ENCODE peak calls at places on chromosomes 7 and 10, in six cellular contexts. N is NB4, M is IMR-90, T is H1, V is body of pancreas, W is tibial nerve. C is an unnamed sample.

GRCh38 chr10:69628876-69629275 is 1.2 kb upstream of the FAM241B start:
- DNase-seq in W (no peak), T (no peak), N (no peak), V (no peak), M (no peak), C (no peak)

GRCh38 chr10:91249700-91250099 is 29.2 kb downstream of the PCGF5 start:
- DNase-seq in N (no peak), M (no peak), T (no peak), V (no peak), W (no peak), C (no peak)

GRCh38 chr10:53619678-53620077 is 847.1 kb upstream of the MBL2 start:
- DNase-seq in M (no peak), T (no peak), W (no peak), V (no peak), N (no peak), C (no peak)

GRCh38 chr7:135300913-135301765 is 67.5 kb downstream of the STRA8 start:
- DNase-seq in M (peak), T (no peak), V (no peak), W (no peak), N (no peak), C (no peak)

GRCh38 chr10:47165168-47165710 is 134.8 kb upstream of the GDF10 start:
- DNase-seq in V (no peak), M (no peak), W (no peak), N (peak), T (no peak), C (no peak)

GRCh38 chr7:45359781-45360180 is 202.2 kb downstream of the RAMP3 start:
- DNase-seq in M (no peak), T (no peak), V (no peak), N (no peak), W (no peak), C (no peak)

GRCh38 chr7:42932861-42933591 is 850 bp downstream of the MRPL32 start:
- DNase-seq in T (no peak), V (peak), W (no peak), M (peak), N (peak), C (no peak)

GRCh38 chr10:70784476-70784875 is 701 bp downstream of the TBATA start:
- DNase-seq in W (no peak), V (no peak), M (peak), N (no peak), T (no peak), C (no peak)

GRCh38 chr7:23710000-23710399 is at the start of gene STK31:
- DNase-seq in V (peak), T (no peak), N (no peak), W (no peak), M (no peak), C (no peak)

GRCh38 chr7:84092207-84092606 is 102.4 kb downstream of the SEMA3A start:
- DNase-seq in V (no peak), W (no peak), M (peak), N (peak), T (no peak), C (no peak)

GRCh38 chr7:105675873-105676484 is 94.7 kb upstream of the EFCAB10 start:
- DNase-seq in N (peak), T (no peak), M (no peak), V (peak), W (no peak), C (no peak)

GRCh38 chr7:519974-520458 is 370 bp upstream of the PDGFA start:
- DNase-seq in W (no peak), V (peak), T (no peak), N (peak), M (peak), C (peak)

GRCh38 chr10:112260831-112261230 is 22.4 kb upstream of the TECTB start:
- DNase-seq in M (no peak), N (no peak), W (no peak), V (no peak), T (no peak), C (no peak)

GRCh38 chr7:159034988-159035387 is 109.7 kb downstream of the VIPR2 start:
- DNase-seq in T (no peak), V (no peak), M (no peak), N (no peak), W (no peak), C (peak)

GRCh38 chr10:110625951-110626855 is 17.9 kb upstream of the RBM20 start:
- DNase-seq in T (no peak), M (no peak), N (no peak), W (no peak), V (no peak), C (no peak)

GRCh38 chr7:151085691-151086620 is at the start of gene AGAP3:
- DNase-seq in M (peak), V (peak), N (peak), T (no peak), W (peak), C (peak)

GRCh38 chr7:99730262-99730810 is 4.7 kb downstream of the CYP3A7 start:
- DNase-seq in M (no peak), T (no peak), V (no peak), N (no peak), W (no peak), C (no peak)

GRCh38 chr10:91607661-91608442 is 25.0 kb downstream of the PPP1R3C start:
- DNase-seq in V (no peak), T (no peak), M (no peak), N (no peak), W (no peak), C (no peak)

GRCh38 chr10:70558871-70559810 is 43.4 kb downstream of the PRF1 start:
- DNase-seq in W (peak), M (peak), T (no peak), N (peak), V (peak), C (peak)

GRCh38 chr7:140876519-140877248 is 48.0 kb downstream of the BRAF start:
- DNase-seq in T (no peak), N (peak), V (no peak), W (no peak), M (peak), C (no peak)

GRCh38 chr7:28626191-28626590 is 213.9 kb downstream of the CREB5 start:
- DNase-seq in M (no peak), T (no peak), W (no peak), N (no peak), V (no peak), C (no peak)

GRCh38 chr10:48627984-48628609 is 23.2 kb upstream of the ARHGAP22 start:
- DNase-seq in W (no peak), V (no peak), M (peak), T (no peak), N (no peak), C (no peak)

GRCh38 chr10:120651000-120651399 is 194.0 kb downstream of the PLPP4 start:
- DNase-seq in W (no peak), T (no peak), M (no peak), V (no peak), N (no peak), C (no peak)

GRCh38 chr7:28984631-28985030 is 26.5 kb upstream of the TRIL start:
- DNase-seq in V (peak), N (peak), T (no peak), M (peak), W (peak), C (peak)

GRCh38 chr10:19937989-19938388 is 121.8 kb downstream of the PLXDC2 start:
- DNase-seq in N (no peak), M (no peak), T (no peak), W (no peak), V (no peak), C (no peak)

GRCh38 chr7:99782012-99782953 is 1.7 kb downstream of the CYP3A4 start:
- DNase-seq in V (no peak), W (no peak), N (no peak), M (no peak), T (no peak), C (no peak)

GRCh38 chr7:148340881-148341280 is 249.7 kb upstream of the C7orf33 start:
- DNase-seq in W (no peak), T (no peak), N (no peak), M (no peak), V (no peak), C (no peak)

GRCh38 chr7:351681-352480 is 61.9 kb downstream of the FOXL3 start:
- DNase-seq in W (no peak), N (no peak), V (no peak), M (no peak), T (no peak), C (peak)

GRCh38 chr10:128462026-128462425 is 335.8 kb upstream of the MKI67 start:
- DNase-seq in V (no peak), N (no peak), M (no peak), T (no peak), W (no peak), C (no peak)

GRCh38 chr10:124878457-124878739 is 63.5 kb upstream of the ZRANB1 start:
- DNase-seq in T (no peak), M (no peak), N (no peak), V (no peak), W (no peak), C (no peak)

GRCh38 chr10:44011603-44011981 is 362.9 kb upstream of the ZNF32 start:
- DNase-seq in T (no peak), M (no peak), V (no peak), N (no peak), W (no peak), C (no peak)

GRCh38 chr10:71268247-71268691 is 50.8 kb upstream of the SLC29A3 start:
- DNase-seq in M (peak), W (no peak), N (no peak), V (no peak), T (no peak), C (no peak)

GRCh38 chr7:34087892-34088891 is 182.9 kb downstream of the BMPER start:
- DNase-seq in T (peak), W (no peak), M (peak), V (peak), N (peak), C (no peak)

GRCh38 chr10:37535459-37536246 is 321.8 kb downstream of the ZNF248 start:
- DNase-seq in M (no peak), T (no peak), V (no peak), N (no peak), W (no peak), C (no peak)

GRCh38 chr7:36512607-36513006 is 122.9 kb downstream of the ANLN start:
- DNase-seq in V (no peak), W (no peak), N (no peak), T (no peak), M (no peak), C (no peak)

GRCh38 chr7:16645593-16646426 is at the start of the genes ANKMY2 and BZW2:
- DNase-seq in V (peak), M (peak), T (peak), N (peak), W (peak), C (peak)
- TF ChIP-seq POLR2A in V (peak), M (peak), T (peak), N (peak), W (peak), C (peak)

GRCh38 chr10:14396441-14397048 is 65.8 kb upstream of the FRMD4A start:
- DNase-seq in N (no peak), T (no peak), W (no peak), V (no peak), M (no peak), C (no peak)
- TF ChIP-seq CTCF in N (peak), T (no peak), W (peak), V (peak), M (peak), C (no peak)

GRCh38 chr10:33026422-33026821 is 68.4 kb upstream of the ITGB1 start:
- DNase-seq in T (no peak), N (no peak), V (no peak), W (no peak), M (no peak), C (no peak)
- TF ChIP-seq POLR2A in T (no peak), N (no peak), V (no peak), W (no peak), M (no peak), C (no peak)

GRCh38 chr10:96125142-96125515 is 5.0 kb upstream of the ZNF518A start:
- DNase-seq in T (no peak), M (peak), N (peak), W (no peak), V (no peak), C (no peak)

GRCh38 chr10:96129387-96130325 is at the start of gene ZNF518A:
- DNase-seq in M (peak), W (peak), V (peak), T (peak), N (peak), C (peak)

GRCh38 chr10:96133135-96133534 is 3.0 kb downstream of the ZNF518A start:
- DNase-seq in W (no peak), N (no peak), T (no peak), V (no peak), M (peak), C (no peak)

GRCh38 chr10:96124230-96125141 is 5.6 kb upstream of the ZNF518A start:
- DNase-seq in W (no peak), T (peak), V (peak), M (peak), N (peak), C (peak)

DNA sequence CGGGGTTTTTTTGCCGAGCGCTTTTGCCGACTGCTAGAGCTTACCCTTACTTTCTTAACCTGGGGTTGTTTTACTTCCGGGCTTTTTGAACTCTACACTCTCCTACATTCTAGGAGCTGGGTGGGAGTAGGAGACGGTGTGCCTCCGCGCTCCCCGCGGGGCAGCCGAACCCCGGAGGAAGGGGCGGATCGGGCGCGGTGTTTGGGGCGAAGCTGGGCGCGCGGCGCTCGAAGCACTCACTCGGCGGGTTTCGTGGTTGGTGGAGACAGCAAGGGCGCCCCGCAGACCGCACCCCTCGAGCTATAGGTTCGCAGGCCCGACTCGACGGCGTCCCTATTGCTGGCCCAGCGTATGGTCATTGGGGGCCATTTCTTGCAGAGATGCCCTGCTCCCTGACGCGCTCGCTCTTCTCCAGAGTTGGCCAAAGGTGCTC is 245 bp downstream of the ZNF518A start:
- DNase-seq in M (peak), T (peak), N (peak), V (peak), W (no peak), C (peak)
- TF ChIP-seq CTCF in M (no peak), T (no peak), N (no peak), V (no peak), W (no peak), C (no peak)

DNA sequence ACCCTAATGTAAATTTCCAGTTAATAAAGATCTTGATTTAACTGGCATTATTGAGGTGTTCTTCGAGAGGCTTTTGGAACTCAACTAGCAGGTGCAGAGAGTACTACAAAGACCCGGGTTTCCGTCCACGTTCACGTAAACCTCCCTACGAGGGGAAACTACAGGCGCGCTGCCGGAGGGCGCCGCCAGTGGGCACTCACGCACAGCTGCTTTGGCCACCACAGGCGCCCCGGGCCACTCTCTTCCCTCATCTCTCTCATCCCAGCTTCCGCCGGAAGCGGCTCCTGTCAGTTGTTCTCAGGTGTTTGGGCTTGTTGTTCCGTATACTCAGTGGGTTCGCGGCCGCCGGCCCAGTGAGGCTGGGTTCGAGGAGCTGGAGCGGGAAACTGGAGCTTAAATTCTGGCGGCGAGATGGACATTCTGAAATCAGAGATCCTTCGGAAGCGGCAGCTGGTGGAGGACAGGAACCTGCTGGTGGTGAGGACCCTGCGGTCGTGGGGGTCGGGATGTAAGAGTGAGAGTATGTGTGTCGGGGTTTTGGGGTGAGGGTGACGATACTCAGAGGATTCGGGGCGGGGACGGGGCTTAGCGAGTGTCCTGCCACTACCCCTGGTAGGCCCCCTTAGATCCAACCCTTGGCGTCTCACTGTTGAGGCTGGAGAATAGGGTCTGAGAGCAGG is at the start of gene PRPF18:
- DNase-seq in V (peak), W (peak), T (peak), M (peak), N (peak), C (peak)
- TF ChIP-seq POLR2A in V (peak), W (no peak), T (no peak), M (peak), N (peak), C (no peak)

DNA sequence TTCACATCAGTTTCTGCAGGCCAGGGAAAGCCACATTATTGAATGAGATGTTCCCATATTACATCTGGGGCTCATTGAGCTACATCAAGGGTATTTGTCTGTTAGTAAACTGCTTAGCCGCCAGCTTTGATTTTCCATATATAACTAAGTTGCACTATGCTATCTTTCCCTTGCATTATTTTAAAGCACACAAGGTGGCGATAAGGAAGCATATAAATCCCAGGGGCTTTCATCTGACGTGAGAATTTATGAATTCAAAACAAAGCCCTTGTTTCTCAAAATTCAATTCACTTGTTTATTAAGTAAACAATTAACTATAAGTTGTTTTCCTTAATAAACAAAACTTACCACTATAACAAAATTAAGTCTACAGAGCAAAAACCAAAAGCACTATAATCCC is 334.1 kb upstream of the TPK1 start:
- DNase-seq in N (peak), V (no peak), W (no peak), T (no peak), M (no peak), C (no peak)
- TF ChIP-seq CTCF in N (no peak), V (no peak), W (no peak), T (peak), M (no peak), C (no peak)

GRCh38 chr10:6279540-6280267 is 77.0 kb downstream of the PFKFB3 start:
- DNase-seq in V (peak), M (peak), T (peak), W (no peak), N (no peak), C (no peak)

GRCh38 chr10:6278519-6279120 is 75.9 kb downstream of the PFKFB3 start:
- DNase-seq in N (no peak), M (no peak), W (no peak), T (no peak), V (no peak), C (no peak)

GRCh38 chr10:6282454-6282958 is 79.8 kb downstream of the PFKFB3 start:
- DNase-seq in V (no peak), M (no peak), T (no peak), N (no peak), W (no peak), C (no peak)

GRCh38 chr10:6283632-6284031 is 80.9 kb downstream of the PFKFB3 start:
- DNase-seq in W (no peak), T (no peak), V (no peak), N (no peak), M (no peak), C (no peak)

DNA sequence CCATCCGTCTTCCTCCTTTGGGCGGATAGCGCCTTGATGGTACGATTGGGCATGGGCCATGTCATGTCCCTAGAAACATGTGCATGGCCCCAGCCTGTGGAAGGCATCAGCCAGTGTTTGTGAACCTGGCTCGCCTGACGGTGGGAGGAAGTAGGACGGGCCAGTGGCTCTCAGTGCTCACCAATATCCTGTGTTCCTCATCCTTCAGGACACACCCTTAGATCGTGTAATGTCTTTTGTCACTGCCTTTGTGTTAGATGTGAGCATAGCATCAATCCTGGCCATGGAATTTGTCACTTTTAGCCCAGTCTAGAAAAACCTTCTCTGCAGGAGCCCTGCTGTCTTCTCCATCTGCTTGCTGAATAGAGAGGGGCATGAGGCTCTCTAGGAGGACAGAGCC is 77.6 kb downstream of the PFKFB3 start:
- DNase-seq in T (no peak), M (no peak), V (no peak), N (no peak), W (no peak), C (no peak)
- TF ChIP-seq POLR2A in T (no peak), M (no peak), V (no peak), N (no peak), W (no peak), C (no peak)

GRCh38 chr10:32187686-32188085 is 131.5 kb upstream of the KIF5B start:
- DNase-seq in T (no peak), W (no peak), N (no peak), M (no peak), V (no peak), C (no peak)

GRCh38 chr10:32190890-32191491 is 134.8 kb upstream of the KIF5B start:
- DNase-seq in M (peak), N (peak), W (peak), V (no peak), T (no peak), C (no peak)

GRCh38 chr10:32189400-32190084 is 133.3 kb upstream of the KIF5B start:
- DNase-seq in T (no peak), M (peak), W (no peak), N (peak), V (peak), C (peak)
- TF ChIP-seq CTCF in T (no peak), M (peak), W (peak), N (no peak), V (no peak), C (no peak)